ENCODE peak calls at places on chromosomes 6 and 20, in six cellular contexts. H is NCI-H1694 treated with DMSO at 0.1 percent for 48 hours, D is fibroblast of mammary gland, P is SHP77, F is GM13977, M is NCI-H2081. C is an unnamed sample.

GRCh38 chr6:13229205-13230085 is 98.9 kb downstream of the TBC1D7 start:
- DNase-seq in M (no peak), H (no peak), D (no peak), P (peak), F (peak), C (peak)

GRCh38 chr20:63178889-63179751 is 36.8 kb downstream of the YTHDF1 start:
- DNase-seq in H (peak), F (peak), D (no peak), P (peak), M (peak), C (peak)

GRCh38 chr6:15073344-15073789 is 172.5 kb upstream of the JARID2 start:
- DNase-seq in H (no peak), P (no peak), F (peak), M (no peak), D (no peak), C (peak)

GRCh38 chr6:126188271-126188909 is 151.5 kb upstream of the CENPW start:
- DNase-seq in P (no peak), F (no peak), M (no peak), D (peak), H (no peak), C (peak)

GRCh38 chr6:164069352-164070022 is 655.0 kb downstream of the QKI start:
- DNase-seq in P (no peak), D (peak), H (no peak), M (no peak), F (no peak), C (peak)

GRCh38 chr6:27503436-27504030 is 30.6 kb upstream of the ZNF184 start:
- DNase-seq in D (peak), P (peak), H (peak), M (peak), F (peak), C (peak)

GRCh38 chr20:17875981-17876385 is 92.6 kb downstream of the SNX5 start:
- DNase-seq in P (no peak), M (no peak), D (peak), F (no peak), H (no peak), C (no peak)

GRCh38 chr20:3174442-3175263 is 1.3 kb upstream of the LZTS3 start:
- DNase-seq in P (peak), D (peak), H (no peak), F (no peak), M (no peak), C (peak)

GRCh38 chr6:170081556-170081955 is 209.3 kb downstream of the DLL1 start:
- DNase-seq in P (no peak), D (no peak), M (no peak), H (no peak), F (no peak), C (no peak)

GRCh38 chr6:116536216-116536621 is 9.3 kb downstream of the TRAPPC3L start:
- DNase-seq in P (peak), D (peak), M (peak), F (peak), H (peak), C (peak)

GRCh38 chr6:122008105-122009100 is 391.0 kb upstream of the HSF2 start:
- DNase-seq in P (no peak), M (no peak), D (no peak), F (no peak), H (no peak), C (no peak)

GRCh38 chr6:154506108-154506507 is 4.4 kb downstream of the CNKSR3 start:
- DNase-seq in P (no peak), F (no peak), M (no peak), H (no peak), D (no peak), C (no peak)

C was measured in M059J.